ENCODE peak calls at places on chromosomes 12 and 14, in four cellular contexts. One of them, this sample, is unnamed. For H3K4me1, the result is how much of the 10 kb centered on the place peaks cover.

GRCh38 chr14:21099596-21099985 is 1.1 kb upstream of the ZNF219 start:
- DNase-seq in right atrium auricular region: no peak
- DNase-seq in CD8-positive, alpha-beta T cell: no peak
- DNase-seq in OCI-LY7: no peak
- DNase-seq in this sample: peak

GRCh38 chr12:10669533-10669932 is 4.3 kb downstream of the STYK1 start:
- DNase-seq in right atrium auricular region: no peak
- DNase-seq in CD8-positive, alpha-beta T cell: no peak
- DNase-seq in OCI-LY7: no peak
- DNase-seq in this sample: no peak

GRCh38 chr14:98904677-98905076 is 367.3 kb downstream of the BCL11B start:
- DNase-seq in right atrium auricular region: no peak
- DNase-seq in CD8-positive, alpha-beta T cell: no peak
- DNase-seq in OCI-LY7: no peak
- DNase-seq in this sample: no peak

GRCh38 chr12:12226187-12226586 is 40.7 kb downstream of the LRP6 start:
- DNase-seq in right atrium auricular region: no peak
- DNase-seq in CD8-positive, alpha-beta T cell: no peak
- DNase-seq in OCI-LY7: no peak
- DNase-seq in this sample: no peak

GRCh38 chr12:66187016-66187415 is 2.0 kb upstream of the IRAK3 start:
- DNase-seq in right atrium auricular region: no peak
- DNase-seq in CD8-positive, alpha-beta T cell: no peak
- DNase-seq in OCI-LY7: peak
- DNase-seq in this sample: no peak

GRCh38 chr12:68867606-68868005 is 59.6 kb downstream of the MDM2 start:
- DNase-seq in right atrium auricular region: no peak
- DNase-seq in CD8-positive, alpha-beta T cell: no peak
- DNase-seq in OCI-LY7: no peak
- DNase-seq in this sample: no peak

GRCh38 chr14:99246536-99247083 is 25.4 kb downstream of the BCL11B start:
- DNase-seq in right atrium auricular region: no peak
- DNase-seq in CD8-positive, alpha-beta T cell: peak
- DNase-seq in OCI-LY7: no peak
- DNase-seq in this sample: no peak

GRCh38 chr14:38629412-38629811 is 373.5 kb upstream of the CLEC14A start:
- DNase-seq in right atrium auricular region: no peak
- DNase-seq in CD8-positive, alpha-beta T cell: no peak
- DNase-seq in OCI-LY7: no peak
- DNase-seq in this sample: no peak

GRCh38 chr12:50589650-50590435 is 85.1 kb downstream of the DIP2B start:
- DNase-seq in right atrium auricular region: no peak
- DNase-seq in CD8-positive, alpha-beta T cell: no peak
- DNase-seq in OCI-LY7: no peak
- DNase-seq in this sample: no peak

GRCh38 chr12:63410197-63410596 is 258.1 kb downstream of the DPY19L2 start:
- DNase-seq in right atrium auricular region: no peak
- DNase-seq in CD8-positive, alpha-beta T cell: no peak
- DNase-seq in OCI-LY7: no peak
- DNase-seq in this sample: no peak

GRCh38 chr12:44628180-44628579 is 247.9 kb downstream of the NELL2 start:
- DNase-seq in right atrium auricular region: no peak
- DNase-seq in CD8-positive, alpha-beta T cell: no peak
- DNase-seq in OCI-LY7: no peak
- DNase-seq in this sample: no peak

GRCh38 chr14:54348001-54348611 is 48.7 kb upstream of the CDKN3 start:
- DNase-seq in right atrium auricular region: no peak
- DNase-seq in CD8-positive, alpha-beta T cell: no peak
- DNase-seq in OCI-LY7: peak
- DNase-seq in this sample: peak

GRCh38 chr14:39957290-39957689 is 525.1 kb upstream of the FBXO33 start:
- DNase-seq in right atrium auricular region: no peak
- DNase-seq in CD8-positive, alpha-beta T cell: no peak
- DNase-seq in OCI-LY7: no peak
- DNase-seq in this sample: no peak

GRCh38 chr12:72201457-72201856 is 70.7 kb upstream of the TRHDE start:
- DNase-seq in right atrium auricular region: no peak
- DNase-seq in CD8-positive, alpha-beta T cell: no peak
- DNase-seq in OCI-LY7: no peak
- DNase-seq in this sample: no peak

GRCh38 chr14:36604757-36605505 is 22.5 kb upstream of the NKX2-8 start:
- DNase-seq in right atrium auricular region: no peak
- DNase-seq in CD8-positive, alpha-beta T cell: no peak
- DNase-seq in OCI-LY7: peak
- DNase-seq in this sample: peak

GRCh38 chr12:53004178-53004577 is 2.1 kb upstream of the EIF4B start:
- DNase-seq in right atrium auricular region: no peak
- DNase-seq in CD8-positive, alpha-beta T cell: no peak
- DNase-seq in OCI-LY7: no peak
- DNase-seq in this sample: no peak

GRCh38 chr14:65255583-65256443 is 153.5 kb upstream of the MAX start:
- DNase-seq in right atrium auricular region: no peak
- DNase-seq in CD8-positive, alpha-beta T cell: peak
- DNase-seq in OCI-LY7: peak
- DNase-seq in this sample: peak

GRCh38 chr14:31439554-31439953 is 17.8 kb downstream of the DTD2 start:
- DNase-seq in right atrium auricular region: no peak
- DNase-seq in CD8-positive, alpha-beta T cell: no peak
- DNase-seq in OCI-LY7: no peak
- DNase-seq in this sample: no peak

GRCh38 chr12:115426732-115427131 is 742.8 kb upstream of the TBX3 start:
- DNase-seq in right atrium auricular region: no peak
- DNase-seq in CD8-positive, alpha-beta T cell: no peak
- DNase-seq in OCI-LY7: no peak
- DNase-seq in this sample: no peak

GRCh38 chr12:31215521-31216232 is 110.3 kb downstream of the SINHCAF start:
- DNase-seq in right atrium auricular region: no peak
- DNase-seq in CD8-positive, alpha-beta T cell: no peak
- DNase-seq in OCI-LY7: peak
- DNase-seq in this sample: no peak

GRCh38 chr14:69049675-69050074 is 70.6 kb upstream of the ACTN1 start:
- DNase-seq in right atrium auricular region: peak
- DNase-seq in CD8-positive, alpha-beta T cell: no peak
- DNase-seq in OCI-LY7: no peak
- DNase-seq in this sample: no peak

GRCh38 chr14:92706386-92706785 is 42.0 kb downstream of the LGMN start:
- DNase-seq in right atrium auricular region: no peak
- DNase-seq in CD8-positive, alpha-beta T cell: no peak
- DNase-seq in OCI-LY7: no peak
- DNase-seq in this sample: no peak

GRCh38 chr12:88309546-88309945 is 167.4 kb downstream of the TMTC3 start:
- DNase-seq in right atrium auricular region: no peak
- DNase-seq in CD8-positive, alpha-beta T cell: no peak
- DNase-seq in OCI-LY7: no peak
- DNase-seq in this sample: no peak

GRCh38 chr12:64450711-64451486 is 1.0 kb upstream of the TBK1 start:
- DNase-seq in right atrium auricular region: no peak
- DNase-seq in CD8-positive, alpha-beta T cell: no peak
- DNase-seq in OCI-LY7: peak
- DNase-seq in this sample: no peak

GRCh38 chr14:94116701-94117100 is 6.2 kb downstream of the IFI27 start:
- DNase-seq in right atrium auricular region: no peak
- DNase-seq in CD8-positive, alpha-beta T cell: no peak
- DNase-seq in OCI-LY7: no peak
- DNase-seq in this sample: no peak

GRCh38 chr14:76486251-76486743 is 110.4 kb downstream of the ESRRB start:
- DNase-seq in right atrium auricular region: no peak
- DNase-seq in CD8-positive, alpha-beta T cell: no peak
- DNase-seq in OCI-LY7: no peak
- DNase-seq in this sample: no peak

GRCh38 chr12:116067892-116068291 is 209.6 kb downstream of the MED13L start:
- DNase-seq in right atrium auricular region: no peak
- DNase-seq in CD8-positive, alpha-beta T cell: no peak
- DNase-seq in OCI-LY7: no peak
- DNase-seq in this sample: no peak

GRCh38 chr14:69711471-69712216 is 55.3 kb upstream of the SRSF5 start:
- DNase-seq in right atrium auricular region: no peak
- DNase-seq in CD8-positive, alpha-beta T cell: no peak
- DNase-seq in OCI-LY7: no peak
- DNase-seq in this sample: no peak

GRCh38 chr12:5437657-5438056 is 5.7 kb downstream of the NTF3 start:
- DNase-seq in right atrium auricular region: no peak
- DNase-seq in CD8-positive, alpha-beta T cell: no peak
- DNase-seq in OCI-LY7: no peak
- DNase-seq in this sample: no peak

GRCh38 chr12:3202734-3203446 is 125.7 kb downstream of the TSPAN9 start:
- DNase-seq in right atrium auricular region: peak
- DNase-seq in CD8-positive, alpha-beta T cell: peak
- DNase-seq in OCI-LY7: peak
- DNase-seq in this sample: peak

GRCh38 chr14:100770605-100771120 is 44.0 kb downstream of the DLK1 start:
- DNase-seq in right atrium auricular region: no peak
- DNase-seq in CD8-positive, alpha-beta T cell: no peak
- DNase-seq in OCI-LY7: no peak
- DNase-seq in this sample: no peak

GRCh38 chr14:89625988-89626806 is 209.2 kb upstream of the FOXN3 start:
- DNase-seq in right atrium auricular region: no peak
- DNase-seq in CD8-positive, alpha-beta T cell: no peak
- DNase-seq in OCI-LY7: peak
- DNase-seq in this sample: no peak

DNA sequence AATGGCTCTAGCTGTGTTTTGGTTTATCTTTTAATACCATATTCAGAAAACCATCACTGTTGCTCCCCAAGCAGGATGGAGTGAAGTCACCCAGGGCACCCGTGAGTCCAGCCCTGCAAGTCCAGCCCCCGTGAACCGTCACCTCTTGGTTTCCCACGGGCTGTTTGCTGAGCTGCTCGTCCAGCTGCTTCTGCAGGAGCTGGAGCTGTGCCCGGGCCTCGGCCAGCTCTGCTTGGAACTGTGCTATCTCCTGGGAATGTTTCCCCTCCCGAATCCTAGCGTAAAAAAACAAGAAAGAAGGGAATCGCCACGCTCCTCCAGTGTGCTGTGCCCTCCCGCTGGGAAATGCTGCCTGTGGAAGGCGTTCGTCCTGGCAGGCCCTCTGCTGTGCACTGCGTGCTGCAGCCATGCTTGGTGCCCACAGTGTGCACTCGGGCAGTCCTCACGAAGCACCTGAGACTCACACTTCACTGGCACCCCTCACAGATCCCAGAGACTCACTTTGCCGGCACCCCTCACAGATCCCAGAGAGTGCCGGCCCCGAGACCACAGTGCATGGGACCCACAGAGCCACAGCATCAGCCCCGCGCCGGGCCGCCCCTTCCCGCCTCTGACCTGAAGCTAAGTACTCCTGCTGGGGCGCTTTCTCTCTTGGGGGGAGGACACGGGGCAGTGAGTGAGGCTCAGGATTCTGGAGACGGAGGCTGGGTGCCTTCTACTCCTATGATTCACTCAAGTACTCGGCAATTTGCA is 15.4 kb upstream of the ANKLE2 start:
- DNase-seq in right atrium auricular region: no peak
- DNase-seq in CD8-positive, alpha-beta T cell: no peak
- DNase-seq in OCI-LY7: no peak
- DNase-seq in this sample: no peak
- H3K4me3 ChIP-seq in right atrium auricular region: no peak
- H3K4me3 ChIP-seq in CD8-positive, alpha-beta T cell: no peak
- H3K4me3 ChIP-seq in OCI-LY7: no peak
- H3K4me3 ChIP-seq in this sample: no peak

GRCh38 chr14:70886421-70887206 is 20.6 kb upstream of the PCNX1 start:
- DNase-seq in right atrium auricular region: no peak
- DNase-seq in CD8-positive, alpha-beta T cell: peak
- DNase-seq in OCI-LY7: peak
- DNase-seq in this sample: peak

GRCh38 chr14:70887207-70888150 is 19.8 kb upstream of the PCNX1 start:
- DNase-seq in right atrium auricular region: no peak
- DNase-seq in CD8-positive, alpha-beta T cell: no peak
- DNase-seq in OCI-LY7: no peak
- DNase-seq in this sample: peak

GRCh38 chr14:70889555-70889954 is 17.7 kb upstream of the PCNX1 start:
- DNase-seq in right atrium auricular region: no peak
- DNase-seq in CD8-positive, alpha-beta T cell: no peak
- DNase-seq in OCI-LY7: no peak
- DNase-seq in this sample: no peak

GRCh38 chr14:70888681-70889175 is 18.5 kb upstream of the PCNX1 start:
- DNase-seq in right atrium auricular region: no peak
- DNase-seq in CD8-positive, alpha-beta T cell: no peak
- DNase-seq in OCI-LY7: no peak
- DNase-seq in this sample: peak

GRCh38 chr14:70888151-70888499 is 19.1 kb upstream of the PCNX1 start:
- DNase-seq in right atrium auricular region: no peak
- DNase-seq in CD8-positive, alpha-beta T cell: no peak
- DNase-seq in OCI-LY7: no peak
- DNase-seq in this sample: no peak
- H3K4me1 ChIP-seq in right atrium auricular region: under half
- H3K4me1 ChIP-seq in CD8-positive, alpha-beta T cell: half or more
- H3K4me1 ChIP-seq in OCI-LY7: under half
- H3K4me1 ChIP-seq in this sample: under half

GRCh38 chr12:54259194-54260011 is 20.5 kb downstream of the CBX5 start:
- DNase-seq in right atrium auricular region: peak
- DNase-seq in CD8-positive, alpha-beta T cell: peak
- DNase-seq in OCI-LY7: peak
- DNase-seq in this sample: peak
- H3K4me3 ChIP-seq in right atrium auricular region: peak
- H3K4me3 ChIP-seq in CD8-positive, alpha-beta T cell: peak
- H3K4me3 ChIP-seq in OCI-LY7: peak
- H3K4me3 ChIP-seq in this sample: peak

GRCh38 chr12:106118278-106118820 is 20.4 kb downstream of the NUAK1 start:
- DNase-seq in right atrium auricular region: no peak
- DNase-seq in CD8-positive, alpha-beta T cell: no peak
- DNase-seq in OCI-LY7: no peak
- DNase-seq in this sample: no peak

GRCh38 chr12:106120578-106121105 is 18.1 kb downstream of the NUAK1 start:
- DNase-seq in right atrium auricular region: no peak
- DNase-seq in CD8-positive, alpha-beta T cell: no peak
- DNase-seq in OCI-LY7: no peak
- DNase-seq in this sample: no peak

GRCh38 chr12:106122004-106122403 is 16.8 kb downstream of the NUAK1 start:
- DNase-seq in right atrium auricular region: no peak
- DNase-seq in CD8-positive, alpha-beta T cell: no peak
- DNase-seq in OCI-LY7: no peak
- DNase-seq in this sample: no peak

GRCh38 chr12:106123110-106123509 is 15.6 kb downstream of the NUAK1 start:
- DNase-seq in right atrium auricular region: no peak
- DNase-seq in CD8-positive, alpha-beta T cell: no peak
- DNase-seq in OCI-LY7: no peak
- DNase-seq in this sample: no peak

GRCh38 chr12:106119301-106119700 is 19.5 kb downstream of the NUAK1 start:
- DNase-seq in right atrium auricular region: no peak
- DNase-seq in CD8-positive, alpha-beta T cell: no peak
- DNase-seq in OCI-LY7: no peak
- DNase-seq in this sample: no peak
- H3K4me1 ChIP-seq in right atrium auricular region: half or more
- H3K4me1 ChIP-seq in CD8-positive, alpha-beta T cell: under half
- H3K4me1 ChIP-seq in OCI-LY7: under half
- H3K4me1 ChIP-seq in this sample: under half